ENCODE peak calls at places on chromosomes 13 and 19, in six cellular contexts. T is astrocyte, R is PC-3, P is GM23338, D is fibroblast of lung, B is neuronal stem cell. H is an unnamed sample.

GRCh38 chr13:113474179-113474578 is 16.3 kb downstream of the DCUN1D2 start:
- DNase-seq in B (no peak), R (no peak), D (no peak), T (no peak), P (no peak), H (no peak)

GRCh38 chr19:10848208-10848843 is at the start of gene C19orf38:
- DNase-seq in T (no peak), P (no peak), R (no peak), B (no peak), D (no peak), H (peak)

GRCh38 chr13:109816112-109816978 is 30.0 kb upstream of the IRS2 start:
- DNase-seq in T (peak), B (no peak), P (peak), D (peak), R (peak), H (no peak)

GRCh38 chr13:30846311-30846710 is 59.8 kb upstream of the MEDAG start:
- DNase-seq in R (no peak), B (no peak), D (peak), T (peak), P (no peak), H (no peak)

GRCh38 chr19:3695986-3696659 is 4.1 kb downstream of the PIP5K1C start:
- DNase-seq in T (no peak), R (no peak), P (no peak), B (no peak), D (no peak), H (peak)

GRCh38 chr19:12665281-12665573 is 1.3 kb downstream of the MAN2B1 start:
- DNase-seq in R (no peak), P (no peak), B (no peak), D (no peak), T (no peak), H (no peak)

GRCh38 chr19:8311461-8312260 is 3.5 kb upstream of the CD320 start:
- DNase-seq in R (peak), D (no peak), P (no peak), T (no peak), B (no peak), H (no peak)

GRCh38 chr19:16293133-16294085 is 31.2 kb upstream of the KLF2 start:
- DNase-seq in R (peak), T (peak), D (peak), B (no peak), P (no peak), H (peak)

GRCh38 chr19:10105241-10106099 is 692 bp upstream of the PPAN start:
- DNase-seq in P (no peak), T (no peak), R (no peak), B (no peak), D (no peak), H (no peak)

GRCh38 chr13:50911051-50911690 is 1.6 kb downstream of the RNASEH2B start:
- DNase-seq in P (no peak), B (peak), T (no peak), D (peak), R (peak), H (peak)

GRCh38 chr19:35068941-35069634 is 27.6 kb downstream of the HPN start:
- DNase-seq in P (no peak), D (no peak), R (no peak), B (no peak), T (no peak), H (no peak)

GRCh38 chr19:35070471-35070870 is 28.9 kb downstream of the HPN start:
- DNase-seq in B (no peak), D (no peak), T (no peak), P (no peak), R (no peak), H (no peak)

GRCh38 chr19:35066691-35067563 is 25.4 kb downstream of the HPN start:
- DNase-seq in R (peak), B (peak), P (peak), T (peak), D (peak), H (peak)

GRCh38 chr19:35066121-35066520 is 24.6 kb downstream of the HPN start:
- DNase-seq in D (no peak), P (no peak), T (no peak), R (no peak), B (no peak), H (no peak)

GRCh38 chr19:35069706-35070105 is 28.2 kb downstream of the HPN start:
- DNase-seq in P (no peak), B (no peak), R (no peak), T (no peak), D (no peak), H (no peak)
- H2AFZ ChIP-seq in P (no peak), B (no peak), R (no peak), T (no peak), D (no peak), H (no peak)

DNA sequence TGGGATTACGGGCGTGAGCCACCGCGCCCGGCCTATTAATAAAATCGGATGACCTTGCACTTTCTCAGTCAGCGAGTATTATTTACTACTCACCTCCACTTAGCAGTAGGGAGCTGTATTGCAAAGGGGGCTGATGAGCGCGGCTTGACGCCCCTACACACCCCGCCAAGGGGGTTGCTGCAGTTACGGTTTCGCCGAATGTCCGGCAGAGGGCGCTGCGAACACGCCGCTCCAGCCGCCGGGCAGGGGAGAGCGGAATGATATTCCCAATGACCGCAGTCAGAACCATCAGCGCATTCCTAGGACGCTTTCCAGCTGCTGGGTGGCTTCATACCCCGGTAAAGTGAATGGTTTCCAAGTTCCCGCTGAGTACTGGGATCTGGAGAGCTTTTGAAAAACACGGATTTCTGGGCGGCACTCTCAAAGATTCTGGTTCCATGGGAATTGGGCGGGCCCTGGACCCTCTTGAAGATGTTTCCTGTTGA is 30.0 kb upstream of the TPT1 start:
- DNase-seq in D (peak), R (peak), P (peak), B (peak), T (peak), H (peak)
- H2AFZ ChIP-seq in D (no peak), R (peak), P (peak), B (no peak), T (no peak), H (peak)

GRCh38 chr19:20660473-20660872 is 898 bp downstream of the ZNF626 start:
- DNase-seq in T (no peak), B (no peak), P (peak), D (no peak), R (no peak), H (no peak)
- H2AFZ ChIP-seq in T (peak), B (peak), P (no peak), D (peak), R (no peak), H (peak)

GRCh38 chr13:41311607-41312500 is 787 bp downstream of the NAA16 start:
- DNase-seq in P (peak), R (peak), T (peak), D (peak), B (peak), H (peak)
- H2AFZ ChIP-seq in P (peak), R (peak), T (peak), D (peak), B (peak), H (peak)

GRCh38 chr19:40165362-40165937 is 25.8 kb upstream of the MAP3K10 start:
- DNase-seq in B (peak), R (peak), T (no peak), P (peak), D (peak), H (peak)
- H2AFZ ChIP-seq in B (peak), R (no peak), T (no peak), P (peak), D (no peak), H (no peak)

DNA sequence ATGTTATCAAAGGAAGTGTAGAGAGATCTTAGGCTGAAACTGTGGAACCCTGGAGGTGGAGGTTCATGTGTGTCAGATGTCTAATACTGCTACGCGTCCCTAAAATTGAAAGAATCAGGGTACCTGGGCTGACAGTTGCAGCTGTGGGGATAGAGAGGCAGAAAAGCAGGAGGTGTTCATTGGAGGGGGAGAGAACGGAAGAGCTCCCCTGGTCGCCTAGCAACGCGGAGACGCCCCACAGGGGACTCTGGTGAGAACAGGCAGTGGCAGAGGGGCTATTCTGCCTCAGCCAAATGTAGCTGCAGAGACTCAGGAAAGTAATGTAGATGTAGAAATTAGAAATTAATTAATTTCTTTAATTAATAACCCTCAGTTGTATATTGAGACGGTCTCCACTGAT is 10.1 kb upstream of the ZNF835 start:
- DNase-seq in T (no peak), B (no peak), D (no peak), R (no peak), P (no peak), H (no peak)
- H2AFZ ChIP-seq in T (no peak), B (no peak), D (no peak), R (no peak), P (no peak), H (no peak)

GRCh38 chr13:75864718-75865117 is 228.6 kb downstream of the LMO7 start:
- DNase-seq in B (no peak), P (no peak), D (peak), R (peak), T (peak), H (no peak)
- H2AFZ ChIP-seq in B (no peak), P (no peak), D (no peak), R (no peak), T (no peak), H (no peak)

DNA sequence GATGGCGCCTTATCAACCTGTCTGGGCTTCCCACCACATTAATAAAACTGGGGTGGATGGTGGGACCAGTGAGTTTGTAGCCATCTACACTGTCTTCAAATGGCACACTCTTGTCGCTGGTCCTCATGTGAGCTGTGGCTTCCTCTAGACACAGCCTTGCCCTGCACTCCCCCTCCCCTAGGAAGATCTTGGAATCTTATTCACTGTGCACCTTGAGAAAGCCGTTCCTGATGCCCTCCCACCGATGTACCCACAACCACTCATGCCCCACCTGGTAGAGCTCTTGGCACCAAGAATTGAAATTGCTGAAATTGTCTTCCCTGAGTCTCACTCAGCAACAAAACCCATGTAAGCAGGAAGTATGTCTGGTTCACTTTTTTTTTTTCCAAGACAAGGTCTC is 146.0 kb downstream of the PTPRS start:
- DNase-seq in R (no peak), B (no peak), D (no peak), P (no peak), T (no peak), H (peak)
- H2AFZ ChIP-seq in R (no peak), B (no peak), D (no peak), P (no peak), T (no peak), H (no peak)

DNA sequence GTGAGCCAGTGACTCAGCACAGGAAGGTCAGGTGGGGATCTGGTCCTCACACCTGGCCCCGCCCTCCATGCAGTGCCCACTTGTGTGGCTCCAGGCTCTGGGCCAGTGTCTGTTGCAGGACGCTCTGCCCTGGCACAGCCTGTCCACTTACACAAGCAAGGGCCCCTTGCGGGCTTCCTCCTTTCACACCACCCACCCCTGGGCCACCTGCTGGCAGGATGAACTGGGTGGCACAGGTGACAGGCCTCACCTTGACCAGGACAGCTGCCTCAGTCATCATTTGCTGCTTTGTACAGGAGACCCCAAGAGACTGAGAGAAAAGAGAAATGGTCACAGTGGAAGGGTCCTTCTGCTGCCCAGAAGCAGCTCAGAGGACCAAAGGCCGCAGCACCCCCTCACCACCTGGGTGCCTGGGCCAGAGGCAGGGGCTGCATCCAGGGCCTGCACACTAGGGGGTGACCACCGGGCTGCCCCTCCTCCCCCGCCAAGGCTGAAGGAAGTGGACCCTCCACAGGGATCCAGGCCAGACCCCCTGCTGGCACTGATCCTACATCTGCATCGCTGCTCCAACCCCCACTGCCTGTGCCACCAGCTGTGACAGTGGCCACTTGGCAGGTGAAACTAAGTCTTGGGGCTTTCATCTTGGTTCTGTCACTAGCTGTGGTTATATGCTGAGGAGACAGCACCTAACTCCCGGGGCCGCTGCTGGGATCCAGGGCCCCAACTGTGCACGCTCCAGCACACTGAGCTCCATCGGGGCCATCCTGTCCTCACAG is 110.3 kb downstream of the TUBA3C start:
- DNase-seq in B (no peak), P (no peak), R (no peak), T (no peak), D (no peak), H (no peak)
- H2AFZ ChIP-seq in B (no peak), P (no peak), R (no peak), T (no peak), D (no peak), H (no peak)

H was measured in osteoblast.